ENCODE peak calls at places on chromosome 9, in four cellular contexts. N is NCI-H1436 treated with DMSO at 0.1 percent for 48 hours, I is NCI-H1092, P is HEK293T. F is an unnamed sample.

GRCh38 chr9:70412678-70413426 is 1.6 kb downstream of the KLF9 start:
- DNase-seq in P (no peak), I (peak), N (no peak), F (peak)

GRCh38 chr9:71740199-71740598 is 28.1 kb downstream of the CEMIP2 start:
- DNase-seq in I (no peak), N (no peak), P (no peak), F (no peak)

GRCh38 chr9:77982985-77983662 is 48.5 kb downstream of the GNAQ start:
- DNase-seq in I (no peak), P (no peak), N (no peak), F (no peak)

GRCh38 chr9:81826541-81826906 is 101.7 kb upstream of the SPATA31D4 start:
- DNase-seq in N (no peak), P (no peak), I (peak), F (peak)

GRCh38 chr9:12163775-12164458 is 529.3 kb upstream of the TYRP1 start:
- DNase-seq in N (no peak), P (no peak), I (no peak), F (no peak)

GRCh38 chr9:124187311-124187710 is 70.4 kb upstream of the NEK6 start:
- DNase-seq in I (no peak), P (no peak), N (no peak), F (no peak)

GRCh38 chr9:28810375-28811075 is 1237.2 kb upstream of the C9orf72 start:
- DNase-seq in I (no peak), P (no peak), N (no peak), F (no peak)

GRCh38 chr9:113220467-113221002 is 542 bp downstream of the FKBP15 start:
- DNase-seq in I (no peak), P (no peak), N (no peak), F (no peak)